ENCODE peak calls at places on chromosomes 4 and X, in five cellular contexts. G, L, I, J and R are unnamed samples.

GRCh38 chr4:174265917-174266316 is 17.6 kb downstream of the FBXO8 start:
- DNase-seq in J (no peak), G (peak), L (no peak), I (no peak), R (peak)

GRCh38 chrX:23372220-23372902 is 37.7 kb downstream of the PTCHD1 start:
- DNase-seq in G (no peak), I (no peak), J (no peak), L (no peak), R (no peak)

GRCh38 chr4:122687450-122688121 is 44.9 kb upstream of the BBS12 start:
- DNase-seq in I (peak), J (no peak), G (no peak), L (no peak), R (no peak)

GRCh38 chr4:155952546-155952945 is 1.1 kb downstream of the CTSO start:
- DNase-seq in G (no peak), I (peak), J (no peak), L (no peak), R (no peak)

GRCh38 chr4:97917115-97917514 is 226.2 kb downstream of the STPG2 start:
- DNase-seq in L (no peak), I (no peak), G (no peak), J (no peak), R (no peak)

GRCh38 chrX:24231169-24231568 is 81.6 kb downstream of the ZFX start:
- DNase-seq in G (no peak), J (peak), L (no peak), I (peak), R (no peak)

GRCh38 chrX:9597361-9598035 is 132.6 kb downstream of the TBL1X start:
- DNase-seq in J (no peak), I (no peak), L (no peak), G (no peak), R (no peak)

GRCh38 chrX:15854080-15854655 is 445 bp downstream of the AP1S2 start:
- DNase-seq in G (no peak), I (peak), J (peak), L (peak), R (peak)

GRCh38 chr4:94882756-94883155 is 125.0 kb downstream of the BMPR1B start:
- DNase-seq in L (no peak), I (no peak), J (peak), G (no peak), R (no peak)

GRCh38 chr4:119016636-119017035 is 119.0 kb upstream of the MYOZ2 start:
- DNase-seq in J (no peak), I (peak), L (no peak), G (no peak), R (no peak)

GRCh38 chr4:136562842-136563241 is 969.5 kb downstream of the PCDH18 start:
- DNase-seq in I (peak), L (no peak), J (no peak), G (no peak), R (no peak)

GRCh38 chr4:98642991-98643426 is 15.4 kb downstream of the TSPAN5 start:
- DNase-seq in G (no peak), L (no peak), J (peak), I (peak), R (no peak)

GRCh38 chr4:151865327-151865726 is 104.5 kb upstream of the GATB start:
- DNase-seq in I (no peak), J (no peak), L (no peak), G (no peak), R (no peak)

GRCh38 chr4:6953751-6954380 is 44.2 kb downstream of the TBC1D14 start:
- DNase-seq in G (no peak), I (peak), J (peak), L (no peak), R (no peak)